ENCODE peak calls at places on chromosomes 7 and 10, in seven cellular contexts. U, W, S, F, E, B and O are unnamed samples.

GRCh38 chr10:80622153-80622552 is 84.5 kb downstream of the SH2D4B start:
- DNase-seq in E (no peak), W (no peak), F (no peak), B (no peak), U (no peak), S (no peak), O (no peak)

GRCh38 chr10:33621143-33621542 is 286.7 kb upstream of the NRP1 start:
- DNase-seq in U (no peak), B (no peak), E (no peak), S (no peak), W (no peak), F (no peak), O (no peak)

GRCh38 chr10:116866987-116867595 is 17.8 kb downstream of the ENO4 start:
- DNase-seq in F (no peak), B (no peak), W (no peak), E (peak), U (peak), S (no peak), O (peak)

GRCh38 chr10:86813101-86813500 is 56.7 kb downstream of the BMPR1A start:
- DNase-seq in B (peak), U (no peak), F (no peak), W (no peak), E (no peak), S (no peak), O (no peak)

GRCh38 chr7:128410092-128410665 is 397 bp upstream of the IMPDH1 start:
- DNase-seq in U (peak), F (peak), S (no peak), E (peak), B (peak), W (peak), O (peak)

GRCh38 chr10:96500519-96500918 is 13.2 kb downstream of the TLL2 start:
- DNase-seq in F (no peak), B (no peak), U (no peak), W (no peak), E (no peak), S (no peak), O (no peak)

GRCh38 chr10:91022924-91023707 is 102.2 kb upstream of the ANKRD1 start:
- DNase-seq in S (no peak), B (no peak), W (no peak), E (peak), U (peak), F (no peak), O (no peak)

GRCh38 chr10:80136134-80136571 is 3.6 kb downstream of the PLAC9 start:
- DNase-seq in B (peak), E (peak), F (peak), S (no peak), U (no peak), W (peak), O (no peak)

GRCh38 chr10:92688927-92689662 is 660 bp upstream of the HHEX start:
- DNase-seq in E (peak), B (peak), W (peak), U (no peak), F (peak), S (no peak), O (peak)

GRCh38 chr10:48519731-48520506 is 85.0 kb downstream of the ARHGAP22 start:
- DNase-seq in F (no peak), S (no peak), W (no peak), U (no peak), B (no peak), E (no peak), O (no peak)

GRCh38 chr10:120715214-120715613 is 135.9 kb upstream of the WDR11 start:
- DNase-seq in E (no peak), S (no peak), U (no peak), W (no peak), B (no peak), F (no peak), O (no peak)

GRCh38 chr7:1902231-1902855 is 232.3 kb downstream of the ELFN1 start:
- DNase-seq in F (no peak), U (no peak), E (no peak), S (no peak), W (no peak), B (no peak), O (no peak)

GRCh38 chr7:55307123-55307916 is 57.8 kb upstream of the LANCL2 start:
- DNase-seq in W (peak), S (no peak), U (no peak), B (no peak), E (no peak), F (no peak), O (no peak)

GRCh38 chr10:69474688-69475432 is 23.6 kb downstream of the TSPAN15 start:
- DNase-seq in S (no peak), B (peak), W (peak), U (peak), F (peak), E (peak), O (no peak)

GRCh38 chr7:77479536-77480088 is 57.5 kb upstream of the PTPN12 start:
- DNase-seq in U (peak), S (no peak), E (no peak), F (no peak), W (peak), B (peak), O (no peak)

DNA sequence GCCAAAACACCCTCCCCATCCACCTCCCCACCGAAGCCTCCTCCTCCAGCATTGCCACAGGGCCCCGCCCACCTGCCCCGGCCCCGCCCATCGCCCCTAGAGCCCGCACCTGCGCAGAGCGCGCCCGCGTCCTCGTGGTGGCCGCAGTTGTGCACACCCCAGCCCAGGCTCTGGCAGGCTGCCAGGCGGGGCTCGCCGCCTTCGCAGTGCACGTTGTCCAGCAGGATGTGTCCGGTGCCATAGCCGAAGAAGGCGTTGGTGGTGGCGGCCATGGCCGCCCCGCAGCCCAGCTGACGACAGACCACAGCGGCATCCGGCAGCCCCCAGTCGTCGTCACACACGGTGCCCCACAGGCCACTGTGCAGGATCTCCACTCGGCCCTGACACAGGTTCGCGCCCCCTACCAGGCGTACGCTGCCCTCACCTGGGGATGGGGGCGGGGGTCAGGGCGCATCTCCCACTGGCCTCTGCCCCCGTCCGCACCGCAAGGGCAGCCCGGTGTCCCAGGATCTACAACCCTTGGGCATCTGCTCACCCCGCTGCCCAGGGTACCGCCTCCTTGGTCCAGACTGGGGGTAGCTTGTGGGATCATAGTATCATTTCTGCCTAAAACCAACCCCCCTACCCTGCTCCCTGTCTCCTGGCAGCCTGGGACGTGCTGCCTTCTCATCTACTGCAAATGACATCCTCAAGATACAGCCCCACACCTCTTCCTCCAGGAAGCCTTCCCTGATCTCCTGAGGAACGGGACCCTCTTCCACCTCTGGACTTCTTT is 11.9 kb downstream of the SSC4D start:
- DNase-seq in S (peak), W (no peak), F (peak), B (peak), E (peak), U (peak), O (peak)
- H3K27ac ChIP-seq in S (no peak), W (no peak), F (no peak), B (no peak), E (no peak), U (no peak), O (no peak)

GRCh38 chr7:96998765-96999164 is 6.6 kb upstream of the DLX6 start:
- DNase-seq in F (no peak), W (no peak), S (no peak), U (no peak), B (no peak), E (no peak), O (no peak)
- TF ChIP-seq EZH2 in F (peak), W (no peak), S (no peak), U (peak), B (no peak), E (peak), O (no peak)

GRCh38 chr10:83333566-83333965 is 805.7 kb upstream of the GHITM start:
- DNase-seq in B (no peak), E (no peak), W (no peak), F (no peak), S (no peak), U (peak), O (no peak)
- TF ChIP-seq CTCF in B (no peak), E (no peak), W (no peak), F (no peak), S (no peak), U (no peak), O (no peak)

DNA sequence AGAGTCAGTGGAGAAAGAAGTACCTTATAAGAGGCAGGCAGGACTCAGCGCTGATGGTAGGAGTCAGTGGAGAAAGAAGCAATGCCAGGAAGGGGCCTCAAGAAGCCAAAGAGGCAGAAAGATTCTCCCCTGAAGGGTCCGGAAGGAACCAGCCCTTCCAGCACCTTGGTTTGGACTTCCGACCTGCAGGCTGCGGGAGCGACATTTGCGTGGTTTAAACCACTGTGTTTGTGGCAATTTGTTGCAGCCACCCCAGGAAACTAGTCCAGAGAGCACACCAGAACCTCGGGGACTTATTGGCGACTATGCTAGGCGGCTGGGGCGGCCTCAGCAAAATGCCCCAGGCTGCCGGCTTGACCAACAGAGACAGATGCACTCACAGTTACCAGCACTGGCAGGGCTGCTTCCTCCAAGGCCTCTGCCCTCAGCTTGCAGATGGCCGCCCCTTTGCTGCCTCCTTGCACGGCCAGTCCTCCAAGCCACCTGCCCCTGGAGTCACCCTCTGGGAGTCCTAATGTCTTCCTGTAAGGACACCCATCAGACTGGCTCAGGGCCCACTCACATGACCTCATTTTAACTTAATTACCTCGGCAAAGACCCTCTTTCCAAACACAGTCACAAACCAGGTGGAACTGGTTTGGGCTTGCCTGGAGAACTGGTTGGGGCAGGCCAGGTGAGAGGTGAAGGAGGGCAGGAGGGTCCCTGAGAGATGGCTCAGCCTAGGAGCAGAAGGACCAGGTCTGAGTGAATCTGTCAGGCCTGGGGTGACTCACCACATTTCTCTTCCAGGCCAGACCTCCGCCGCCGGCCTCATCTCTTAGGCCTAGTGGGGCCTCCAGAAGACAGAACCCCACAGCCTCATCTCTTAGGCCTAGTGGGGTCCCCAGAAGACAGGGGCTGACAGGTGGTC is 26.1 kb downstream of the CALML3 start:
- DNase-seq in S (no peak), B (peak), W (peak), E (peak), U (peak), F (no peak), O (no peak)
- H3K27ac ChIP-seq in S (no peak), B (peak), W (peak), E (no peak), U (peak), F (no peak), O (no peak)

GRCh38 chr10:62813981-62814380 is 2.2 kb downstream of the EGR2 start:
- DNase-seq in F (no peak), S (no peak), U (no peak), B (no peak), E (no peak), W (no peak), O (no peak)

GRCh38 chr10:62814901-62815372 is 1.2 kb downstream of the EGR2 start:
- DNase-seq in S (no peak), W (peak), U (no peak), B (no peak), E (no peak), F (no peak), O (no peak)

GRCh38 chr10:62816179-62817119 is at the start of gene EGR2:
- DNase-seq in E (peak), U (peak), F (peak), B (peak), W (peak), S (peak), O (peak)

GRCh38 chr10:62817120-62817762 is 1.1 kb upstream of the EGR2 start:
- DNase-seq in S (no peak), E (no peak), B (peak), F (peak), W (peak), U (peak), O (peak)

GRCh38 chr10:62815373-62816111 is 624 bp downstream of the EGR2 start:
- DNase-seq in E (no peak), B (no peak), W (peak), S (no peak), F (peak), U (peak), O (no peak)
- TF ChIP-seq EZH2 in E (peak), B (no peak), W (peak), S (no peak), F (peak), U (no peak), O (no peak)

DNA sequence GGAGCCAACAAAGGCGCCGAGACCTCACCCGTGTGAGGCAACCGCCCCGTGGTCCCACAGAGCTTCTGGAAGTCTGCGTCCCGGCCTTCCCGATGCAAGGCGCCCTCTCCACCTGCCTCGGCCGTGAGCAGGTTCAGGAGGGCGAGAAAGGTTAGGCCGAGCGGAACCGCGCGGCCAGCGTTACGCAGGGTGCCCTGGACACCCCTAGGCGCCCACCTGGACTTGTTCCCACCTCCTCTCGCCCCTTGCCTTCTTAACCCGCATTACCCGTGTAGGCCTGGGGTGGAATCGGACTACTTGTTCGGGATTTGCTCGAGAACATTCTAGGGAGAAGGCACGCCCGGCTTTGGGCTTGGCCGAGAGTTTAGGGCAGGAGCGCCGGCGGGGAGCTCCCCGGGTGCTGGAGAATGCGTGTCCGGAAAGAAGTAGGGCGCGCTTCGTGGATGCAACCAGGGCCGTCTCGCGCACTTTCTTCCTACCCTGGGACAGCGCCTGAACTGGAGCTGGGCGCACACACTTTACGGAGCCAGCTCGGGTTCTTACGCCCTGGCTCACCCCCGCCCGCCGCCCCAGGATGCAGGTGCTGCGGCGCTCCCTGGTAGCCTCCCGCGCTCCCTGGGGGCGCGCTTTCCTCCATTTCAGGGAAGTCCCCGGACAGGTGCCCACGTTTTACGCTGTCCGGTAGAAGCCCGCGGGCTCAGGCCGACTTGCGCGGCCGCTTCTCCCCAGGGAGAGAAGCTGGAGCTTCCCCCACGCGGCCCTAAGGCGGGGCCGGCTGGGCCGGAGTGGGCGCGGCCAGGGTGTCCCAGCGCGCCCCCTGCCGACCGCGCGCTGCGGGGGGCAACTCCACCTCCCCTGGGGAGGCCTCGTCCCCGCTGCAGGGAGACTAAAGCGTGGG is 74.5 kb downstream of the INSIG1 start:
- DNase-seq in S (no peak), B (no peak), W (peak), U (peak), F (no peak), E (no peak), O (no peak)
- TF ChIP-seq CTCF in S (peak), B (peak), W (peak), U (peak), F (peak), E (no peak), O (peak)

GRCh38 chr10:4980793-4981192 is 17.6 kb downstream of the AKR1C1 start:
- DNase-seq in W (no peak), U (no peak), F (no peak), B (no peak), S (no peak), E (no peak), O (no peak)
- H3K27ac ChIP-seq in W (peak), U (no peak), F (no peak), B (no peak), S (no peak), E (no peak), O (no peak)

DNA sequence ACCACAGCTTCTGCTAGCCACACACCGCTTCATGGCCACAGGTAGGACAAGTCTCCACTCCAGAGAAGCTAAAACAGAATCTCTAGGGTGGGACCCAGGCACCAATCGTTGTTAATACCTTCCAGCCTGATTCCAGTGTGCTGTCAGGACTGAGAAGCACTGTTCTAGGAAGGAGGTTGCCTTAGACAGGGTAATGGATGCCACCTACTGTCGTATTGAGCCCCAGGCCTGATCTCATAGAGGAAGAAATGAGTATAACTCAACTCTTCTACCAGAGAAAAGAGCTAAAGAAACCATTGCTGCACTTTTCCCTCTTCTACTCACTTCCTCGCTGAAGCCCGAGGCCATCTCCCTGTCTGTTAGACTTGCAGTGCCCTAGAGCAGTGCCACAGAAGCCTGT is 31.8 kb downstream of the CNNM1 start:
- DNase-seq in B (no peak), E (no peak), S (no peak), W (no peak), U (no peak), F (no peak), O (no peak)
- TF ChIP-seq EZH2 in B (no peak), E (no peak), S (no peak), W (no peak), U (no peak), F (no peak), O (no peak)